ENCODE peak calls at places on chromosome 3, in four cellular contexts. R is A549, Y is NCI-H2029 treated with DMSO at 0.1 percent for 48 hours, N is ovary. J is an unnamed sample.

GRCh38 chr3:73719877-73720276 is 95.1 kb upstream of the PDZRN3 start:
- DNase-seq in N (peak; percentile 65), Y (no peak), R (no peak), J (peak; percentile 62)

GRCh38 chr3:19885468-19885867 is 48.5 kb downstream of the EFHB start:
- DNase-seq in Y (no peak), R (peak; percentile 44), N (no peak), J (peak; percentile 61)

GRCh38 chr3:32733631-32734229 is 48.7 kb downstream of the CNOT10 start:
- DNase-seq in N (no peak), Y (peak; percentile 5), R (peak; percentile 54), J (peak; percentile 59)

GRCh38 chr3:62039584-62039983 is 333.8 kb downstream of the FEZF2 start:
- DNase-seq in R (no peak), Y (no peak), N (no peak), J (no peak)

GRCh38 chr3:125083776-125084175 is 28.0 kb upstream of the HEG1 start:
- DNase-seq in R (peak; percentile 27), N (no peak), Y (no peak), J (peak; percentile 50)

GRCh38 chr3:85808750-85809149 is 850.0 kb downstream of the CADM2 start:
- DNase-seq in R (no peak), N (no peak), Y (no peak), J (no peak)

GRCh38 chr3:196951371-196951770 is 9.0 kb upstream of the NCBP2 start:
- DNase-seq in N (no peak), R (no peak), Y (no peak), J (no peak)

GRCh38 chr3:153289334-153289808 is 127.3 kb downstream of the RAP2B start:
- DNase-seq in R (peak; percentile 26), Y (no peak), N (no peak), J (peak; percentile 62)

GRCh38 chr3:27089063-27089462 is 280.1 kb downstream of the NEK10 start:
- DNase-seq in N (no peak), R (no peak), Y (no peak), J (peak; percentile 43)

GRCh38 chr3:159252772-159253384 is 451.0 kb downstream of the MFSD1 start:
- DNase-seq in Y (no peak), N (no peak), R (peak; percentile 68), J (peak; percentile 53)

GRCh38 chr3:176514297-176514696 is 683.0 kb downstream of the TBL1XR1 start:
- DNase-seq in N (no peak), Y (no peak), R (peak; percentile 38), J (peak; percentile 87)